ENCODE peak calls at places on chromosomes 4 and X, in seven cellular contexts. One of them, this sample, is unnamed.

GRCh38 chr4:40046311-40046980 is 10.2 kb upstream of the N4BP2 start:
- DNase-seq in ACHN: no peak
- DNase-seq in A172: peak; percentile 38
- DNase-seq in kidney: no peak
- DNase-seq in NCI-H2171: no peak
- DNase-seq in CD4-positive, CD25-positive, alpha-beta regulatory T cell: no peak
- DNase-seq in nephron progenitor cell: no peak
- DNase-seq in this sample: no peak

GRCh38 chrX:130726661-130727060 is 176.3 kb downstream of the ENOX2 start:
- DNase-seq in kidney: no peak
- DNase-seq in A172: no peak
- DNase-seq in CD4-positive, CD25-positive, alpha-beta regulatory T cell: no peak
- DNase-seq in NCI-H2171: no peak
- DNase-seq in ACHN: no peak
- DNase-seq in nephron progenitor cell: no peak
- DNase-seq in this sample: no peak

GRCh38 chrX:132184871-132185270 is 34.4 kb downstream of the RAP2C start:
- DNase-seq in NCI-H2171: no peak
- DNase-seq in CD4-positive, CD25-positive, alpha-beta regulatory T cell: no peak
- DNase-seq in kidney: no peak
- DNase-seq in ACHN: no peak
- DNase-seq in nephron progenitor cell: no peak
- DNase-seq in A172: no peak
- DNase-seq in this sample: no peak

GRCh38 chrX:11756354-11757318 is 1.4 kb upstream of the MSL3 start:
- DNase-seq in kidney: no peak
- DNase-seq in nephron progenitor cell: no peak
- DNase-seq in ACHN: peak; percentile 15
- DNase-seq in CD4-positive, CD25-positive, alpha-beta regulatory T cell: no peak
- DNase-seq in NCI-H2171: no peak
- DNase-seq in A172: no peak
- DNase-seq in this sample: no peak

GRCh38 chrX:106959897-106960296 is 39.7 kb downstream of the CLDN2 start:
- DNase-seq in ACHN: peak; percentile 49
- DNase-seq in kidney: no peak
- DNase-seq in nephron progenitor cell: no peak
- DNase-seq in CD4-positive, CD25-positive, alpha-beta regulatory T cell: no peak
- DNase-seq in NCI-H2171: no peak
- DNase-seq in A172: peak; percentile 0
- DNase-seq in this sample: no peak

GRCh38 chr4:113634081-113634969 is 127.2 kb downstream of the CAMK2D start:
- DNase-seq in nephron progenitor cell: no peak
- DNase-seq in kidney: no peak
- DNase-seq in ACHN: no peak
- DNase-seq in CD4-positive, CD25-positive, alpha-beta regulatory T cell: no peak
- DNase-seq in NCI-H2171: no peak
- DNase-seq in A172: no peak
- DNase-seq in this sample: no peak

GRCh38 chr4:25051534-25051933 is 20.8 kb upstream of the LGI2 start:
- DNase-seq in NCI-H2171: no peak
- DNase-seq in kidney: no peak
- DNase-seq in ACHN: no peak
- DNase-seq in nephron progenitor cell: no peak
- DNase-seq in CD4-positive, CD25-positive, alpha-beta regulatory T cell: no peak
- DNase-seq in A172: peak; percentile 6
- DNase-seq in this sample: no peak

GRCh38 chr4:100641326-100641725 is 123.5 kb upstream of the EMCN start:
- DNase-seq in CD4-positive, CD25-positive, alpha-beta regulatory T cell: no peak
- DNase-seq in kidney: no peak
- DNase-seq in ACHN: no peak
- DNase-seq in A172: no peak
- DNase-seq in nephron progenitor cell: no peak
- DNase-seq in NCI-H2171: peak; percentile 38
- DNase-seq in this sample: peak; percentile 82

GRCh38 chr4:159360549-159360948 is 257.7 kb downstream of the RAPGEF2 start:
- DNase-seq in NCI-H2171: no peak
- DNase-seq in ACHN: no peak
- DNase-seq in A172: peak; percentile 74
- DNase-seq in kidney: no peak
- DNase-seq in CD4-positive, CD25-positive, alpha-beta regulatory T cell: no peak
- DNase-seq in nephron progenitor cell: no peak
- DNase-seq in this sample: no peak

This sample was measured in NCI-H446.